ENCODE peak calls at places on chromosome 13, in five cellular contexts. J is neural progenitor cell, X is endothelial cell of umbilical vein, T is neuronal stem cell, U is A549. M is an unnamed sample.

GRCh38 chr13:113397606-113398425 is 33.9 kb upstream of the GRTP1 start:
- DNase-seq in J (no peak), X (no peak), T (no peak), U (no peak), M (no peak)

GRCh38 chr13:100547805-100548204 is 40.8 kb downstream of the GGACT start:
- DNase-seq in J (no peak), X (no peak), T (no peak), U (no peak), M (no peak)

GRCh38 chr13:90868321-90868920 is 479.1 kb upstream of the MIR17HG start:
- DNase-seq in J (peak; percentile 31), X (peak; percentile 23), T (peak; percentile 17), U (peak; percentile 16), M (no peak)

GRCh38 chr13:23987331-23987730 is 90.0 kb upstream of the C1QTNF9B start:
- DNase-seq in J (no peak), X (no peak), T (no peak), U (no peak), M (no peak)

GRCh38 chr13:76516013-76516412 is 370.2 kb downstream of the KCTD12 start:
- DNase-seq in J (no peak), X (no peak), T (no peak), U (no peak), M (no peak)

GRCh38 chr13:33740134-33740538 is 77.8 kb upstream of the RFC3 start:
- DNase-seq in J (no peak), X (peak; percentile 37), T (no peak), U (no peak), M (no peak)

GRCh38 chr13:94362411-94362909 is 117.0 kb downstream of the DCT start:
- DNase-seq in J (peak; percentile 84), X (peak; percentile 84), T (peak; percentile 84), U (peak; percentile 80), M (peak; percentile 72)

GRCh38 chr13:62432906-62433305 is 1017.3 kb upstream of the PCDH20 start:
- DNase-seq in J (no peak), X (no peak), T (no peak), U (no peak), M (no peak)

GRCh38 chr13:32224916-32225315 is 90.2 kb downstream of the ZAR1L start:
- DNase-seq in J (no peak), X (no peak), T (no peak), U (no peak), M (no peak)

GRCh38 chr13:114285166-114285808 is 3.9 kb downstream of the UPF3A start:
- DNase-seq in J (no peak), X (no peak), T (no peak), U (no peak), M (no peak)

DNA sequence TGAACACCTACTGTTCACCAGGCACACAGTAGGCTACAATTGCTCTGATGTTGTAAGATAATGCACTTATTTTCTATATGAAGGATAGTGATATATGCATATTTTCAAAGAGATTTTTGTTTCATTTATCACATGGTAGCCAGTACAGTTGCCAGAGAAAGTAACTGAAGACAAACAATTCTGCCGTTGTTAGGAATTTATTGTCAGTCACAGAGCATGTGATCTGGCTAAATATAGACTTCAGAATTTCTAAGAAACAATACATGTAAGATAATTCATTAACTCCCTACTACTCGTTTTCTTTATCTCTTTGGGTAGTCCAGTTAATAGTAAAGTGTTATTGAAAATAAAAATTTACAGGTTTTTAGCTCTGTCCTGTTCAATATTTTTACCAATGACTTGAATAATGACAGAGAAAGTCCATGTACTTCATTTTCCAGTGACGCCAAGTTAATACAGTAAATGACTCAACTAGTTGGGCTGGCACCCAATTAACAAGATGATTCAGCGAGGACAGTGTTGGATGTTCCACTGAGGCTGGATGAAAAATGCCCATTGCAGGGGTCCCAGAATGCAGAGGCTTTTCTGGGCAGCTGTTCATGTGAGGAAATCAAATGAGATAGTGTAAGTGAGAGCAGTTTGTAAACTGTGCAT is 35.6 kb downstream of the GJA3 start:
- DNase-seq in J (no peak), X (peak; percentile 19), T (no peak), U (no peak), M (no peak)
- H3K4me2 ChIP-seq in J (no peak overlapping the region), X (no peak overlapping the region), T (no peak overlapping the region), U (peak overlapping the region; percentile 37), M (no peak overlapping the region)

DNA sequence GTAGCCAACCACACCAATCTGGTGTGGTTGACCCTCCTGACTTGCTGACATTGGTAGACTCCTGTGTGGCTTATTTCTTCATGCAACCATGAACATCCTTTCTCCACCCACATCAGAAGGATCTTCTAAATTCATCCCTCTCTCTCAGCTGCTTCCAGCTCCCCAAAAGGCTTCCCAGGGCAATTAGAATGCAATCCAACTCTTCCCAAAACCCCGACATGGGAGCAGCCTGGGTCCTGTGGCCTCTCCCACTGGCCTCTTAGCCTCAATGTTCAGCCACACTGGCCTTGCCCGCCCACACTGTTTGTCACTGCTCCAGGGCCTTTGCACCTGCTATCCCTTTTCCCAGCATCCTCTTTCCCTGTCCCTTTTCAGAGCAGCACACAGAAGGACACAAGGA is 199.8 kb upstream of the SGCG start:
- DNase-seq in J (no peak), X (no peak), T (no peak), U (no peak), M (no peak)
- H3K4me2 ChIP-seq in J (no peak overlapping the region), X (no peak overlapping the region), T (no peak overlapping the region), U (no peak overlapping the region), M (no peak overlapping the region)

GRCh38 chr13:27523345-27524073 is 73.1 kb upstream of the MTIF3 start:
- DNase-seq in J (no peak), X (no peak), T (no peak), U (no peak), M (peak; percentile 39)
- H3K4me2 ChIP-seq in J (no peak overlapping the region), X (no peak overlapping the region), T (no peak overlapping the region), U (no peak overlapping the region), M (no peak overlapping the region)

GRCh38 chr13:30241537-30241936 is 65.8 kb downstream of the KATNAL1 start:
- DNase-seq in J (no peak), X (no peak), T (no peak), U (no peak), M (no peak)
- H3K4me2 ChIP-seq in J (no peak overlapping the region), X (no peak overlapping the region), T (no peak overlapping the region), U (no peak overlapping the region), M (no peak overlapping the region)

GRCh38 chr13:108980237-108980636 is 350.8 kb downstream of the MYO16 start:
- DNase-seq in J (no peak), X (no peak), T (no peak), U (no peak), M (no peak)
- H3K4me2 ChIP-seq in J (no peak overlapping the region), X (no peak overlapping the region), T (no peak overlapping the region), U (no peak overlapping the region), M (no peak overlapping the region)

GRCh38 chr13:34748078-34748477 is 194.0 kb upstream of the NBEA start:
- DNase-seq in J (no peak), X (peak; percentile 78), T (no peak), U (no peak), M (no peak)

GRCh38 chr13:34747507-34747906 is 194.6 kb upstream of the NBEA start:
- DNase-seq in J (no peak), X (no peak), T (no peak), U (no peak), M (no peak)

GRCh38 chr13:34748561-34748960 is 193.5 kb upstream of the NBEA start:
- DNase-seq in J (no peak), X (no peak), T (no peak), U (no peak), M (no peak)

GRCh38 chr13:34750078-34750703 is 191.9 kb upstream of the NBEA start:
- DNase-seq in J (peak; percentile 57), X (no peak), T (peak; percentile 20), U (no peak), M (no peak)

GRCh38 chr13:34749046-34749445 is 193.0 kb upstream of the NBEA start:
- DNase-seq in J (no peak), X (no peak), T (no peak), U (no peak), M (no peak)
- H3K4me2 ChIP-seq in J (no peak overlapping the region), X (no peak overlapping the region), T (no peak overlapping the region), U (no peak overlapping the region), M (no peak overlapping the region)